ENCODE peak calls at places on chromosomes 7 and 10, in eight cellular contexts. S is NCI-H1417; A is NCI-H1694 treated with DMSO at 0.1 percent for 48 hours; B is AG09309; P is activated CD4-positive, alpha-beta T cell treated with anti-CD3 and anti-CD28 coated beads, Interleukin-2, amount 50 U/mL, for 24 hours; L is esophagus squamous epithelium; O is CD8-positive, alpha-beta T cell; Q is activated effector memory CD4-positive, alpha-beta T cell treated with Interleukin-2 at 50 U/mL for 16 hours. T is an unnamed sample.

GRCh38 chr7:104779888-104780287 is 234.1 kb upstream of the KMT2E start:
- DNase-seq in S (no peak), Q (no peak), L (no peak), B (no peak), O (no peak), A (no peak), P (no peak), T (no peak)

GRCh38 chr10:14700551-14700950 is 74.1 kb downstream of the FAM107B start:
- DNase-seq in Q (no peak), P (no peak), B (no peak), O (no peak), L (no peak), S (no peak), A (no peak), T (no peak)

GRCh38 chr10:62990126-62990525 is 143.0 kb upstream of the NRBF2 start:
- DNase-seq in B (no peak), A (no peak), P (no peak), O (no peak), L (no peak), Q (no peak), S (no peak), T (no peak)

GRCh38 chr10:119667562-119668328 is 16.6 kb downstream of the BAG3 start:
- DNase-seq in P (no peak), S (peak; percentile 77), L (no peak), B (peak; percentile 92), A (no peak), O (no peak), Q (no peak), T (no peak)

GRCh38 chr10:119428789-119429188 is 113.7 kb downstream of the RGS10 start:
- DNase-seq in S (no peak), L (no peak), A (no peak), B (peak; percentile 70), P (no peak), Q (no peak), O (no peak), T (no peak)

GRCh38 chr7:2128601-2129375 is 104.0 kb downstream of the MAD1L1 start:
- DNase-seq in O (no peak), L (no peak), A (no peak), P (no peak), Q (no peak), B (no peak), S (no peak), T (no peak)

GRCh38 chr7:68720722-68721121 is 877.6 kb upstream of the AUTS2 start:
- DNase-seq in S (no peak), B (no peak), O (no peak), Q (no peak), P (no peak), L (no peak), A (no peak), T (no peak)

GRCh38 chr10:71290806-71291205 is 28.3 kb upstream of the SLC29A3 start:
- DNase-seq in L (no peak), S (no peak), B (no peak), A (no peak), P (no peak), O (no peak), Q (no peak), T (no peak)

GRCh38 chr7:32191296-32191695 is 121.1 kb upstream of the PDE1C start:
- DNase-seq in O (no peak), Q (no peak), P (no peak), L (no peak), S (no peak), B (no peak), A (no peak), T (no peak)

GRCh38 chr10:100370976-100371706 is 24.1 kb downstream of the SCD start:
- DNase-seq in A (peak; percentile 27), B (peak; percentile 39), L (no peak), O (peak; percentile 60), S (no peak), Q (peak; percentile 29), P (peak; percentile 30), T (no peak)

GRCh38 chr7:41709621-41710020 is 6.7 kb upstream of the INHBA start:
- DNase-seq in S (no peak), L (no peak), Q (no peak), O (no peak), P (no peak), B (peak; percentile 98), A (no peak), T (no peak)

GRCh38 chr10:121027390-121027789 is 176.2 kb downstream of the WDR11 start:
- DNase-seq in L (no peak), A (no peak), B (no peak), S (no peak), Q (no peak), P (no peak), O (no peak), T (no peak)

GRCh38 chr7:98993024-98993897 is 114.9 kb downstream of the TRRAP start:
- DNase-seq in P (no peak), L (no peak), O (no peak), B (no peak), S (no peak), Q (no peak), A (peak; percentile 5), T (no peak)

GRCh38 chr10:113552014-113552413 is 839 bp upstream of the HABP2 start:
- DNase-seq in L (no peak), S (no peak), A (no peak), P (no peak), B (no peak), Q (no peak), O (no peak), T (no peak)

GRCh38 chr10:16310440-16310839 is 126.4 kb upstream of the PTER start:
- DNase-seq in S (no peak), Q (no peak), O (no peak), B (no peak), P (no peak), L (no peak), A (no peak), T (no peak)

GRCh38 chr7:87628780-87629569 is 777 bp downstream of the RUNDC3B start:
- DNase-seq in S (peak; percentile 87), B (no peak), Q (peak; percentile 6), P (no peak), A (no peak), L (no peak), O (peak; percentile 45), T (no peak)